ENCODE peak calls at places on chromosome 13, in ten cellular contexts. Y is K562; L is spleen; N is tibial nerve; J is IMR-90; H is suprapubic skin; D is GM23248; M is mammary epithelial cell; Q is ovary; O is CD8-positive, alpha-beta T cell. P is an unnamed sample.
A peak's percentile ranks its signal among the peaks of the same experiment; 100 is the strongest.

GRCh38 chr13:79995334-79995733 is 345.6 kb downstream of the SPRY2 start:
- DNase-seq in D (peak; percentile 95), N (no peak), H (no peak), Y (no peak), O (no peak), Q (no peak), L (no peak), M (peak; percentile 93), J (peak; percentile 85), P (no peak)

GRCh38 chr13:94312511-94313191 is 166.8 kb downstream of the DCT start:
- DNase-seq in O (no peak), Y (no peak), H (no peak), N (no peak), D (no peak), Q (no peak), M (no peak), L (no peak), J (no peak), P (no peak)

GRCh38 chr13:32897296-32897695 is 118.9 kb upstream of the KL start:
- DNase-seq in D (no peak), O (no peak), N (no peak), Q (no peak), L (no peak), M (peak; percentile 84), J (no peak), H (no peak), Y (no peak), P (no peak)

GRCh38 chr13:39196957-39197644 is 158.8 kb downstream of the NHLRC3 start:
- DNase-seq in Q (no peak), O (no peak), Y (no peak), N (no peak), H (no peak), L (no peak), M (no peak), D (no peak), J (no peak), P (no peak)

GRCh38 chr13:33686772-33687480 is 131.0 kb upstream of the RFC3 start:
- DNase-seq in Q (no peak), N (no peak), M (no peak), J (no peak), O (no peak), Y (no peak), H (no peak), L (no peak), D (no peak), P (no peak)

GRCh38 chr13:93361703-93362102 is 135.1 kb downstream of the GPC6 start:
- DNase-seq in H (no peak), M (no peak), Y (peak; percentile 28), D (no peak), N (no peak), L (no peak), J (peak; percentile 21), Q (no peak), O (no peak), P (no peak)

GRCh38 chr13:92838786-92839185 is 387.8 kb upstream of the GPC6 start:
- DNase-seq in N (no peak), J (peak; percentile 94), Q (no peak), M (peak; percentile 95), Y (no peak), D (peak; percentile 86), L (no peak), O (no peak), H (no peak), P (no peak)

GRCh38 chr13:59478908-59479307 is 684.8 kb downstream of the DIAPH3 start:
- DNase-seq in D (no peak), M (no peak), Y (no peak), L (no peak), H (no peak), O (no peak), N (no peak), Q (no peak), J (no peak), P (no peak)

GRCh38 chr13:110826861-110827672 is 87.8 kb downstream of the ANKRD10 start:
- DNase-seq in N (no peak), D (no peak), J (no peak), O (no peak), Q (no peak), M (no peak), H (no peak), Y (no peak), L (no peak), P (peak; percentile 33)

GRCh38 chr13:74115138-74115537 is 19.1 kb downstream of the KLF12 start:
- DNase-seq in J (peak; percentile 78), Q (no peak), H (no peak), O (no peak), M (peak; percentile 65), D (peak; percentile 83), Y (no peak), L (no peak), N (no peak), P (no peak)

DNA sequence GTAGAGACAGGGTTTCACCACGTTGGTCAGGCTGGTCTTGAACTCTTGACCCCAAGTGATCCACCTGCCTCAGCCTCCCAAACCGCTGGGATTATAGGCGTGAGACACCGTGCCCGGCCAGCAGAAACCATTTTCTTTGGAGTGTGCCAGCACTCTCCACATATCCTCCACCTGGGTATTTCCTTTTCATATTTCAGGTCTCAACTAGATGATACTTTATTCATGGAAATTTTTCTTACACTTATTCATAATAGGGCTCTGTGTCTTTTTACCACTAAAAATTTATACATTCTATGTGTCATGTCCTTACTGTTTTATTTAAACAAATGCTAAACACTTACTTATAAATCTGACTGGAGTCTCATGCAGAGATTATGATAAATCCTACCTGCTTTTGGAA is 305.9 kb downstream of the PCDH20 start:
- DNase-seq in H (no peak), L (no peak), J (no peak), M (no peak), N (no peak), D (no peak), Q (no peak), Y (no peak), O (no peak), P (no peak)
- H3K36me3 ChIP-seq in H (no peaks in the 10 kb centered on the region), L (no peaks in the 10 kb centered on the region), J (no peaks in the 10 kb centered on the region), M (no peaks in the 10 kb centered on the region), N (no peaks in the 10 kb centered on the region), D (no peaks in the 10 kb centered on the region), Q (no peaks in the 10 kb centered on the region), Y (no peaks in the 10 kb centered on the region), O (no peaks in the 10 kb centered on the region), P (no peaks in the 10 kb centered on the region)

GRCh38 chr13:41905600-41906254 is 55.2 kb downstream of the VWA8 start:
- DNase-seq in O (no peak), D (peak; percentile 71), J (peak; percentile 48), M (peak; percentile 45), N (no peak), Q (no peak), Y (peak; percentile 31), L (no peak), H (no peak), P (no peak)

GRCh38 chr13:41897126-41897525 is 63.8 kb downstream of the VWA8 start:
- DNase-seq in J (peak; percentile 24), L (no peak), O (no peak), M (no peak), H (no peak), D (no peak), N (no peak), Q (no peak), Y (no peak), P (no peak)

GRCh38 chr13:41900918-41901317 is 60.0 kb downstream of the VWA8 start:
- DNase-seq in H (no peak), M (peak; percentile 30), J (peak; percentile 20), N (no peak), O (no peak), Y (no peak), L (no peak), D (peak; percentile 20), Q (no peak), P (no peak)
- H3K4me1 ChIP-seq in H (no peaks in the 10 kb centered on the region), M (peaks cover 4% of the 10 kb centered on the region), J (no peaks in the 10 kb centered on the region), N (no peaks in the 10 kb centered on the region), O (no peaks in the 10 kb centered on the region), Y (no peaks in the 10 kb centered on the region), L (no peaks in the 10 kb centered on the region), D (peaks cover 12% of the 10 kb centered on the region), Q (no peaks in the 10 kb centered on the region), P (no peaks in the 10 kb centered on the region)

GRCh38 chr13:19150712-19151228 is 30.9 kb downstream of the TUBA3C start:
- DNase-seq in J (no peak), M (no peak), L (no peak), O (no peak), Q (no peak), D (no peak), H (peak; percentile 67), N (no peak), Y (no peak), P (no peak)

GRCh38 chr13:19153782-19154450 is 27.7 kb downstream of the TUBA3C start:
- DNase-seq in Y (peak; percentile 61), Q (no peak), O (no peak), J (no peak), D (peak; percentile 0), M (no peak), H (no peak), L (no peak), N (no peak), P (no peak)

GRCh38 chr13:19151581-19152263 is 29.9 kb downstream of the TUBA3C start:
- DNase-seq in D (no peak), N (no peak), Y (no peak), Q (no peak), M (no peak), H (no peak), J (no peak), L (no peak), O (no peak), P (no peak)

GRCh38 chr13:19150226-19150625 is 31.4 kb downstream of the TUBA3C start:
- DNase-seq in J (no peak), O (no peak), L (no peak), H (no peak), Q (no peak), Y (no peak), D (no peak), N (no peak), M (no peak), P (no peak)

DNA sequence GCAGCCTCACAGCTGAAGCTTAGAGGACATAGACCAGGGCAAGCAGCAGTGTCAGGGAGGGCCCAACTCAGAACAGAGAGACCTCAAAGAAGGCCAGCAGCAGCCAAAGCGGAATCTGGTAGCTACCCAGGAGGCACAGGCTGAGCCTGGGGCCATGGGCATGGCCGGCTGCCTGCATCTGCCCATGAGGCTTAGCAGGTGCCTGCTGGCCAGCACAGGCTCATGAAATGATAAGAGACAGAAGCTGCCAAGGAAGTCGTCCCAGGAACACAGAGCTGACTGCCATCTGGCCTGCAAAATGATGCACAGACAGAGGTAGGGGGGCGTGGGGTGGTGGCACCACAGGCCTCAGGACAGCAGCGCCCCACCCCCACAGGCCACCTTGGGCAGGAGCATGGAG is 29.2 kb downstream of the TUBA3C start:
- DNase-seq in M (no peak), Q (no peak), J (no peak), Y (no peak), D (no peak), O (no peak), L (no peak), H (no peak), N (no peak), P (no peak)
- H3K4me3 ChIP-seq in M (no peak overlapping the region), Q (no peak overlapping the region), J (no peak overlapping the region), Y (no peak overlapping the region), D (no peak overlapping the region), O (no peak overlapping the region), L (no peak overlapping the region), H (no peak overlapping the region), N (no peak overlapping the region), P (no peak overlapping the region)

DNA sequence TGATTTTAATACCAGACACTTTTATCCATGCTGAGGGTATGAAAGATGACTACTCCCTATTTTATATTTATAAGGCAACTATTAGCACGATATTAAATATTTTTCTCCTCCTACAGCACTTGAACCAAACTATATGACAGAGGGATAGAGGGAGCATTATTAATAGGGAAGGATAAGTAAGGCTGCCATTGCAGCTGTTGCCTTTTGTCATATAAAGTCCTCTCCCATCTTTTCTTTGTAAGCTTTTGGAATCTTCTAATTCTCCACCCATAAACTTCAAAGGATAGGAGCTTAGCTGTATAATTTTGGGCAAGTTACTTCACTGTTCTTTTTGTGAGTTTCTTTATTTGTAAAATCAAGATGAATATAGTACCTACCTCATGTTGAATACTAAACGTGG is 95.4 kb downstream of the ZMYM2 start:
- DNase-seq in O (no peak), J (no peak), L (no peak), Y (no peak), M (no peak), D (no peak), H (no peak), N (no peak), Q (no peak), P (no peak)
- H3K36me3 ChIP-seq in O (peaks cover 24% of the 10 kb centered on the region), J (peaks cover 19% of the 10 kb centered on the region), L (peaks cover 42% of the 10 kb centered on the region), Y (peaks cover 21% of the 10 kb centered on the region), M (peaks cover 11% of the 10 kb centered on the region), D (peaks cover 57% of the 10 kb centered on the region), H (peaks cover 24% of the 10 kb centered on the region), N (no peaks in the 10 kb centered on the region), Q (no peaks in the 10 kb centered on the region), P (peaks cover 5% of the 10 kb centered on the region)

P was measured in pancreas.